ENCODE peak calls at places on chromosome 5, in six cellular contexts. One of them, this sample, is unnamed.

GRCh38 chr5:96336351-96336985 is 96.6 kb downstream of the PCSK1 start:
- DNase-seq in colonic mucosa: peak; percentile 88
- DNase-seq in bronchial epithelial cell: peak; percentile 88
- DNase-seq in osteoblast: peak; percentile 47
- DNase-seq in stomach: peak; percentile 80
- DNase-seq in HCT116: peak; percentile 71
- DNase-seq in this sample: peak; percentile 69

GRCh38 chr5:25181249-25181648 is 536.5 kb upstream of the CDH10 start:
- DNase-seq in stomach: no peak
- DNase-seq in bronchial epithelial cell: no peak
- DNase-seq in osteoblast: no peak
- DNase-seq in HCT116: no peak
- DNase-seq in colonic mucosa: no peak
- DNase-seq in this sample: no peak

GRCh38 chr5:115543931-115544370 is 624 bp downstream of the FEM1C start:
- DNase-seq in HCT116: no peak
- DNase-seq in bronchial epithelial cell: peak; percentile 33
- DNase-seq in colonic mucosa: peak; percentile 66
- DNase-seq in osteoblast: peak; percentile 80
- DNase-seq in stomach: peak; percentile 55
- DNase-seq in this sample: peak; percentile 28

GRCh38 chr5:180290568-180291233 is 1.2 kb downstream of the MAPK9 start:
- DNase-seq in stomach: no peak
- DNase-seq in colonic mucosa: peak; percentile 23
- DNase-seq in osteoblast: no peak
- DNase-seq in HCT116: no peak
- DNase-seq in bronchial epithelial cell: no peak
- DNase-seq in this sample: no peak

GRCh38 chr5:172533058-172533398 is 78.7 kb upstream of the SH3PXD2B start:
- DNase-seq in stomach: no peak
- DNase-seq in colonic mucosa: peak; percentile 16
- DNase-seq in bronchial epithelial cell: no peak
- DNase-seq in osteoblast: no peak
- DNase-seq in HCT116: no peak
- DNase-seq in this sample: no peak

GRCh38 chr5:177399903-177400868 is at the start of gene PFN3:
- DNase-seq in osteoblast: peak; percentile 81
- DNase-seq in stomach: peak; percentile 43
- DNase-seq in colonic mucosa: peak; percentile 86
- DNase-seq in HCT116: no peak
- DNase-seq in bronchial epithelial cell: no peak
- DNase-seq in this sample: no peak

GRCh38 chr5:57171818-57172465 is 1.9 kb upstream of the GPBP1 start:
- DNase-seq in HCT116: no peak
- DNase-seq in bronchial epithelial cell: peak; percentile 83
- DNase-seq in stomach: peak; percentile 37
- DNase-seq in osteoblast: no peak
- DNase-seq in colonic mucosa: peak; percentile 31
- DNase-seq in this sample: no peak

GRCh38 chr5:528625-529511 is 4.6 kb upstream of the SLC9A3 start:
- DNase-seq in bronchial epithelial cell: no peak
- DNase-seq in colonic mucosa: no peak
- DNase-seq in HCT116: no peak
- DNase-seq in osteoblast: no peak
- DNase-seq in stomach: no peak
- DNase-seq in this sample: peak; percentile 9

GRCh38 chr5:1507961-1508678 is 15.6 kb downstream of the LPCAT1 start:
- DNase-seq in bronchial epithelial cell: no peak
- DNase-seq in HCT116: no peak
- DNase-seq in osteoblast: no peak
- DNase-seq in colonic mucosa: no peak
- DNase-seq in stomach: no peak
- DNase-seq in this sample: peak; percentile 4

GRCh38 chr5:155087036-155087435 is 73.5 kb downstream of the KIF4B start:
- DNase-seq in colonic mucosa: no peak
- DNase-seq in bronchial epithelial cell: peak; percentile 68
- DNase-seq in HCT116: no peak
- DNase-seq in stomach: no peak
- DNase-seq in osteoblast: no peak
- DNase-seq in this sample: no peak

GRCh38 chr5:72842816-72843215 is 26.4 kb downstream of the TNPO1 start:
- DNase-seq in stomach: no peak
- DNase-seq in osteoblast: peak; percentile 76
- DNase-seq in bronchial epithelial cell: peak; percentile 76
- DNase-seq in colonic mucosa: peak; percentile 25
- DNase-seq in HCT116: peak; percentile 32
- DNase-seq in this sample: no peak

GRCh38 chr5:16410338-16410737 is 55.3 kb downstream of the ZNF622 start:
- DNase-seq in colonic mucosa: peak; percentile 69
- DNase-seq in HCT116: no peak
- DNase-seq in stomach: no peak
- DNase-seq in osteoblast: no peak
- DNase-seq in bronchial epithelial cell: no peak
- DNase-seq in this sample: no peak

GRCh38 chr5:113520429-113520828 is 6.9 kb downstream of the YTHDC2 start:
- DNase-seq in osteoblast: peak; percentile 74
- DNase-seq in stomach: no peak
- DNase-seq in HCT116: no peak
- DNase-seq in colonic mucosa: no peak
- DNase-seq in bronchial epithelial cell: peak; percentile 44
- DNase-seq in this sample: no peak

GRCh38 chr5:136810198-136810823 is 445.0 kb upstream of the TRPC7 start:
- DNase-seq in bronchial epithelial cell: peak; percentile 98
- DNase-seq in osteoblast: no peak
- DNase-seq in HCT116: no peak
- DNase-seq in colonic mucosa: no peak
- DNase-seq in stomach: no peak
- DNase-seq in this sample: no peak

GRCh38 chr5:149629421-149629820 is 48.1 kb downstream of the ARHGEF37 start:
- DNase-seq in stomach: no peak
- DNase-seq in HCT116: no peak
- DNase-seq in colonic mucosa: no peak
- DNase-seq in osteoblast: no peak
- DNase-seq in bronchial epithelial cell: no peak
- DNase-seq in this sample: no peak

GRCh38 chr5:32190094-32190493 is 16.0 kb upstream of the GOLPH3 start:
- DNase-seq in osteoblast: no peak
- DNase-seq in bronchial epithelial cell: no peak
- DNase-seq in colonic mucosa: no peak
- DNase-seq in stomach: no peak
- DNase-seq in HCT116: no peak
- DNase-seq in this sample: peak; percentile 48

GRCh38 chr5:173781432-173781825 is 106.7 kb upstream of the CPEB4 start:
- DNase-seq in colonic mucosa: no peak
- DNase-seq in bronchial epithelial cell: no peak
- DNase-seq in stomach: no peak
- DNase-seq in HCT116: no peak
- DNase-seq in osteoblast: no peak
- DNase-seq in this sample: no peak

GRCh38 chr5:61277190-61277589 is 54.9 kb upstream of the ZSWIM6 start:
- DNase-seq in colonic mucosa: no peak
- DNase-seq in stomach: no peak
- DNase-seq in osteoblast: no peak
- DNase-seq in bronchial epithelial cell: no peak
- DNase-seq in HCT116: no peak
- DNase-seq in this sample: no peak
- H3K4me3 ChIP-seq in colonic mucosa: no peak overlapping the region
- H3K4me3 ChIP-seq in stomach: no peak overlapping the region
- H3K4me3 ChIP-seq in osteoblast: peak overlapping the region; percentile 34
- H3K4me3 ChIP-seq in bronchial epithelial cell: no peak overlapping the region
- H3K4me3 ChIP-seq in HCT116: no peak overlapping the region
- H3K4me3 ChIP-seq in this sample: no peak overlapping the region

DNA sequence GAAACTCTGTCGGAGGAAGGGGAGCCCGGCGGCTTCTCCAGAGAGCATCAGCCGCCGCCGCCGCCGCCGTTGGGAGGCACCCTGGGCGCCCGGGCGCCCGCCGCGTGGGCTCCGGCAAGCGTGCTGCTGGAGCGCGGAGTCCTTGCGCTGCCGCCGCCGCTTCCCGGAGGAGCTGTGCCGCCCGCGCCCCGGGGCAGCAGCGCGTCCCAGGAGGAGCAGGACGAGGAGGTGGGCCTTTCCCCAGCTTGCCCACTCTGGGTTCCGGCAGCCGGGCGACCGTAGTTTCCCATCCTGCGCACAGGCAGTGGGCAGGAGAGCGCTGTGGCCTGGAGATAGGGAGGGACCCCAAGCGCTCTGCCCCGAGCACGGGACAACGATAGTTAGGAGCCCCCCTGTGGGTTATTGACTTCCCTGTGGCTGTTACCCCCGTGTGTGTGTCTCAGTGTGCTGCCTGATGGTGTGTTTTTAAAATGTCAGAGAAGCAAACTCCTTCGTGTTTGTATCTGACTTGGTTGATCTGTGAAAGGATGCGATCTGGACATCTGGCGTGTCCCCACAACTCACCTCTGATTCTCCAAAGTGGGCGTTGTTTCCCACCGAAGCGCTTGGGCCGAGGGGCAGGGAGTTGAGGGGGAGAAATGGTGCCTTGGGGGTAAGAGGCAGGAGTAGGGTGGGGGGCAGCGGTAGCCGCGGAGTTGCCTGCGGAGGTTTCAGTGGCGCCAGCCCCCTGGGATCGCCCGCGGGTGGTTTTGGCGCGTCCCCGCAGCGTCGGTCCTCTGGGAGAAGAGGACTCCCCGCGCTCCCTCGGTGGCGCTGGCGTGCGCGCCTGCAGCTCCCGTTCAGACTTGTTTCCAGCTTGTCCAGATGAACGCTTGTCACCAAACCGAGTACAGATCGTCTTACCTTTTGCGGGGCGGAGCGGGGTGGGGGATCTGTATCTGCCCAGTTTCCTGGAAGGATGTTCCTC is 881 bp downstream of the MAST4 start:
- DNase-seq in bronchial epithelial cell: peak; percentile 60
- DNase-seq in osteoblast: peak; percentile 71
- DNase-seq in HCT116: no peak
- DNase-seq in colonic mucosa: peak; percentile 42
- DNase-seq in stomach: peak; percentile 37
- DNase-seq in this sample: peak; percentile 73
- H3K27me3 ChIP-seq in bronchial epithelial cell: peaks cover 12% of the 10 kb centered on the region
- H3K27me3 ChIP-seq in osteoblast: peaks cover 52% of the 10 kb centered on the region
- H3K27me3 ChIP-seq in HCT116: peaks cover 49% of the 10 kb centered on the region
- H3K27me3 ChIP-seq in colonic mucosa: peaks cover 23% of the 10 kb centered on the region
- H3K27me3 ChIP-seq in stomach: no peaks in the 10 kb centered on the region
- H3K27me3 ChIP-seq in this sample: no peaks in the 10 kb centered on the region

DNA sequence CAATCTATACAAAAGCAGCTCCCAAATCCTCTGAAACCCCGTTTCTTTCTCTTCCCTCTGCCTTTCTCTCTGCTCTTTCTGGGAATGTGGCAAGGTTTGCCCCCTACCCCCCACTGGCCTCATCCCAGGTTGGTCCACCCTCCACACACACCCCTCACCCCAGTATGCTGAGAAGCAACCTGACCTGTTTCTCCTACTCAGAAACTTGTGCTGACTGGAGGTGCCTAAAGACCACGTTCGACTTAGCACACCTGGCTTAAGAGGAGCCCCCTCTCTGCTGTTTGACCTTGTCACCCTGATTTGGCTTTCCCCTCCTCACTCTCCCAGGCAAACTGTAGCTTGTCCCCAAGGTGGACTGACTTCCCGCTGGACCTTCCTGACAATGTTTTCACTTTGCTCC is 1.1 kb upstream of the SEPTIN8 start:
- DNase-seq in HCT116: no peak
- DNase-seq in osteoblast: no peak
- DNase-seq in stomach: no peak
- DNase-seq in colonic mucosa: no peak
- DNase-seq in bronchial epithelial cell: no peak
- DNase-seq in this sample: no peak
- H3K4me3 ChIP-seq in HCT116: no peak overlapping the region
- H3K4me3 ChIP-seq in osteoblast: peak overlapping the region; percentile 79
- H3K4me3 ChIP-seq in stomach: peak overlapping the region; percentile 81
- H3K4me3 ChIP-seq in colonic mucosa: no peak overlapping the region
- H3K4me3 ChIP-seq in bronchial epithelial cell: no peak overlapping the region
- H3K4me3 ChIP-seq in this sample: no peak overlapping the region

DNA sequence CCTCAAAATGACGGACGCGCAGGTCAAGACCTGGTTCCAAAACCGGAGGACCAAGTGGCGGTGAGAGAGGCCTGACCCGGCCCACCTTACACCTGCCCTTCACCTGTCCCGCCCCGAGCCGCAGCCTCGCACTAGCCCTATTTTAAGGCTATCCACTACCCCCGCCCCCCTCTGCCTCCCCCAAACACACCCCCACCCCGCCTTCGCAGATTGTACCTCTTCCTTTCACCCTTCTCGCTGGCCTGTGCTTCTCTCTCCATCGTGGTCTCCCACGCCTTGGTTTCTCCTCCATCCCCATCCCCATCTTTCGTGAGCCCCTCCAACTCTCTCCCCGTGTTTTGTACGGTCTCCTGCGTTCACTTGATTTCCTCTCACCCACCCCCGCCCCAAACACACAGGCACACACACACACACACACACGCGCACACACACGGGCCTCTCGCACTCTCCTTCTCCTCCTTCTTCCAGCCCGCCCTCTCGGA is 1.3 kb downstream of the TLX3 start:
- DNase-seq in stomach: no peak
- DNase-seq in HCT116: no peak
- DNase-seq in osteoblast: no peak
- DNase-seq in colonic mucosa: no peak
- DNase-seq in bronchial epithelial cell: no peak
- DNase-seq in this sample: no peak
- H3K27me3 ChIP-seq in stomach: peaks cover 79% of the 10 kb centered on the region
- H3K27me3 ChIP-seq in HCT116: no peaks in the 10 kb centered on the region
- H3K27me3 ChIP-seq in osteoblast: peaks cover 97% of the 10 kb centered on the region
- H3K27me3 ChIP-seq in colonic mucosa: peaks cover 90% of the 10 kb centered on the region
- H3K27me3 ChIP-seq in bronchial epithelial cell: peaks cover 74% of the 10 kb centered on the region
- H3K27me3 ChIP-seq in this sample: no peaks in the 10 kb centered on the region

This sample was measured in BE2C.